ENCODE peak calls at places on chromosomes 7 and 10, in five cellular contexts. R, I, D, Z and W are unnamed samples.

GRCh38 chr7:55052726-55053431 is 34.1 kb downstream of the EGFR start:
- DNase-seq in R (no peak), I (no peak), D (no peak), Z (peak; percentile 58), W (no peak)

GRCh38 chr7:2231992-2232765 is 566 bp downstream of the MAD1L1 start:
- DNase-seq in R (peak; percentile 37), I (peak; percentile 35), D (peak; percentile 20), Z (no peak), W (peak; percentile 54)

GRCh38 chr10:62817763-62818425 is 1.7 kb upstream of the EGR2 start:
- DNase-seq in R (peak; percentile 90), I (peak; percentile 75), D (peak; percentile 70), Z (peak; percentile 65), W (peak; percentile 93)

GRCh38 chr7:92357260-92357659 is 90.0 kb upstream of the GATAD1 start:
- DNase-seq in R (no peak), I (no peak), D (no peak), Z (no peak), W (no peak)

GRCh38 chr10:129836253-129836652 is 127.8 kb downstream of the EBF3 start:
- DNase-seq in R (no peak), I (no peak), D (no peak), Z (no peak), W (no peak)

GRCh38 chr7:65233409-65234034 is 140.1 kb upstream of the ZNF92 start:
- DNase-seq in R (no peak), I (no peak), D (no peak), Z (no peak), W (no peak)

GRCh38 chr10:96327462-96327861 is 23.2 kb downstream of the DNTT start:
- DNase-seq in R (no peak), I (no peak), D (no peak), Z (no peak), W (no peak)

GRCh38 chr10:120402358-120402757 is 54.7 kb upstream of the PLPP4 start:
- DNase-seq in R (no peak), I (no peak), D (no peak), Z (peak; percentile 55), W (no peak)

GRCh38 chr7:46173526-46174191 is 252.6 kb upstream of the IGFBP3 start:
- DNase-seq in R (no peak), I (no peak), D (no peak), Z (peak; percentile 35), W (no peak)

GRCh38 chr7:106568680-106569499 is 92.1 kb downstream of the CCDC71L start:
- DNase-seq in R (peak; percentile 24), I (no peak), D (no peak), Z (peak; percentile 52), W (no peak)

GRCh38 chr7:109473172-109473571 is 903.5 kb downstream of the DNAJB9 start:
- DNase-seq in R (no peak), I (no peak), D (no peak), Z (no peak), W (no peak)

GRCh38 chr10:103481974-103482531 is 3.0 kb upstream of the CALHM3 start:
- DNase-seq in R (peak; percentile 74), I (no peak), D (peak; percentile 23), Z (peak; percentile 36), W (peak; percentile 84)

GRCh38 chr7:140059288-140060242 is 3.2 kb downstream of the PARP12 start:
- DNase-seq in R (peak; percentile 66), I (no peak), D (no peak), Z (peak; percentile 96), W (no peak)

GRCh38 chr10:90313548-90314325 is 544.1 kb downstream of the HTR7 start:
- DNase-seq in R (no peak), I (no peak), D (no peak), Z (peak; percentile 65), W (no peak)

GRCh38 chr7:1369856-1370657 is 89.2 kb downstream of the MICALL2 start:
- DNase-seq in R (no peak), I (no peak), D (no peak), Z (no peak), W (no peak)

GRCh38 chr10:14904316-14904732 is 25.7 kb downstream of the SUV39H2 start:
- DNase-seq in R (peak; percentile 41), I (no peak), D (no peak), Z (no peak), W (peak; percentile 26)

GRCh38 chr10:127873901-127874470 is 18.8 kb downstream of the CLRN3 start:
- DNase-seq in R (no peak), I (no peak), D (no peak), Z (no peak), W (no peak)

GRCh38 chr7:2151801-2152612 is 80.7 kb downstream of the MAD1L1 start:
- DNase-seq in R (no peak), I (no peak), D (no peak), Z (no peak), W (no peak)

GRCh38 chr7:1529383-1530116 is 952 bp upstream of the MAFK start:
- DNase-seq in R (no peak), I (no peak), D (no peak), Z (no peak), W (no peak)

GRCh38 chr7:149837620-149838223 is 453 bp upstream of the ZNF862 start:
- DNase-seq in R (no peak), I (no peak), D (no peak), Z (no peak), W (no peak)

GRCh38 chr7:52273685-52274610 is 761.5 kb upstream of the POM121L12 start:
- DNase-seq in R (no peak), I (no peak), D (no peak), Z (no peak), W (no peak)

GRCh38 chr7:96277921-96278320 is 44.0 kb downstream of the SLC25A13 start:
- DNase-seq in R (no peak), I (no peak), D (no peak), Z (no peak), W (no peak)

GRCh38 chr10:33638891-33639290 is 304.4 kb upstream of the NRP1 start:
- DNase-seq in R (no peak), I (no peak), D (no peak), Z (no peak), W (no peak)

GRCh38 chr7:109376576-109376975 is 806.9 kb downstream of the DNAJB9 start:
- DNase-seq in R (no peak), I (no peak), D (no peak), Z (peak; percentile 0), W (no peak)

GRCh38 chr10:28769147-28769604 is 91.9 kb downstream of the BAMBI start:
- DNase-seq in R (no peak), I (no peak), D (no peak), Z (no peak), W (no peak)

GRCh38 chr10:124075116-124075955 is 18.1 kb downstream of the CHST15 start:
- DNase-seq in R (no peak), I (no peak), D (peak; percentile 47), Z (no peak), W (no peak)

GRCh38 chr10:101222683-101223273 is 6.5 kb downstream of the LBX1 start:
- DNase-seq in R (no peak), I (no peak), D (no peak), Z (no peak), W (peak; percentile 29)

GRCh38 chr10:62244785-62245595 is 23.7 kb downstream of the RTKN2 start:
- DNase-seq in R (peak; percentile 77), I (no peak), D (no peak), Z (peak; percentile 50), W (peak; percentile 30)

GRCh38 chr7:101216001-101216859 is 1.2 kb downstream of the PLOD3 start:
- DNase-seq in R (no peak), I (no peak), D (no peak), Z (no peak), W (no peak)

GRCh38 chr10:116688241-116688711 is 54.1 kb downstream of the HSPA12A start:
- DNase-seq in R (peak; percentile 23), I (no peak), D (no peak), Z (peak; percentile 81), W (no peak)

DNA sequence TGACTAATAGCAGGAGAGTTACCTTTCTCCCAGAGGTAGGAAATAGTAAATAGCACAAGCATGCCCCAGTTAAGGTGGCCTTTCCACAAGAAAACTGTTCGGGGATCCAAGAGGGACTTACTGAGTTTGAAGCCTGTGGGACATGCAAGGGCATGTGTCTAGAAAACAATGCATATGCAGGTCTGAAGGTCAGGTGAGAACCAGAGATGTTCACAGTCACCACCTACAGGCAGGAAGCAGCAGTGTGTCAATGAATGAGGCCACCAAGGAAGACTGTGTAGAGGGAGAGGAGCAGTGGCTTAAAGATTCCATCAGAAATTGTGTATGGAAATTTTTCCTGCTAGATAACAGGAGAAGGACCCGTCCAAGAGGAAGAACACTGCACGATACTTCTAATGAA is 66.0 kb downstream of the CALD1 start:
- DNase-seq in R (no peak), I (no peak), D (no peak), Z (no peak), W (peak; percentile 27)
- TF ChIP-seq CTCF in R (peak; percentile 44), I (peak; percentile 33), D (peak; percentile 46), Z (peak; percentile 23), W (peak; percentile 45)

GRCh38 chr10:22622242-22622806 is 92.1 kb downstream of the PIP4K2A start:
- DNase-seq in R (no peak), I (no peak), D (no peak), Z (no peak), W (no peak)
- TF ChIP-seq CTCF in R (no peak), I (no peak), D (no peak), Z (no peak), W (no peak)

GRCh38 chr10:117752103-117752502 is 209.6 kb downstream of the EMX2 start:
- DNase-seq in R (no peak), I (no peak), D (no peak), Z (no peak), W (no peak)
- TF ChIP-seq CTCF in R (no peak), I (no peak), D (no peak), Z (no peak), W (no peak)

DNA sequence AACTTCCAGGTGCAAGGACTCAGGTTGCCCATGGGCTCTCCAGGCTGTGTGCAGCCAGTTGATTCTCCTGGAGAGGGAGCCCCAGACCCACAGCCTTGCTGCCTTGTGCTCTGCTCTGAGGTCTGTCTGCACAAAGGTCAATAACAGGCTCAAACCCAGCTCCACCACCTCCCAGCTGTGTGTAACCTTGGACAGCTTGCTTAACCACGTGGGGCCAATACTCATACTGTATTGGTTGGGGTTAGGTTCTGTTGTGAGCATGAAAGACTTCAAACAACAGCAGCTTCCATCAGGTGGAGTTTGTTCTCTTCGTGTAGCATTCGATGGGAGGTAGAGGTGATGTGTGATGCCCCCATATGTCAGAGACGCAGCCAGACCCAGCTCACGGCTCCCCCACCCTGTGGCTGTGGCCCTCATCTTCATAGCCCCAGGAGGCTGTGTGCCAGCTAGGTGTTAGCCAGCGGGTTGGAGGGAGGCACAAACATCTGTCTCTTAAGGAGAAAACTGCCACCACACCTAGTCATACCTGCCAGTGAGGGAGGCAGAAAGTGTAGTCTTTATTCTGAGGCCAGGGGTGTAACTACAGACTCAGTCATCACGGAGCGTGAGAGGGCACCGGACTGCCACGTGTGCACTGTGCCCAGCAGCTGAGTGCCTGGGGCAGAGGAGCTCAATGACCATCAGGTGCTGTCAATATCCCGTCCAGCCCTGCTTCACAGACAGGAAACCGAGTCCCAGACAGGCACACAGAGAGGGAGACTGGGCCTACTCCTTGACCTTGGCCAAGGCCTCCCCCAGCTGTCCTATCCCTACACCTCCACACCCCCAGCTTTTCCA is 8.0 kb upstream of the POLD2 start:
- DNase-seq in R (peak; percentile 66), I (peak; percentile 40), D (no peak), Z (no peak), W (no peak)
- TF ChIP-seq CTCF in R (peak; percentile 36), I (peak; percentile 66), D (peak; percentile 37), Z (no peak), W (peak; percentile 11)